ENCODE peak calls at places on chromosomes 5 and 9, in six cellular contexts. W is fibroblast of villous mesenchyme, M is GM13976, N is brain microvascular endothelial cell, T is IMR-90, I is neural crest cell. V is an unnamed sample.
A peak's percentile ranks its signal among the peaks of the same experiment; 100 is the strongest.

GRCh38 chr9:26112724-26113123 is 434.5 kb upstream of the TUSC1 start:
- DNase-seq in W (no peak), M (no peak), N (peak; percentile 7), T (peak; percentile 4), I (no peak), V (no peak)

GRCh38 chr5:173612948-173613347 is 3.5 kb downstream of the BOD1 start:
- DNase-seq in W (peak; percentile 70), M (no peak), N (no peak), T (peak; percentile 77), I (no peak), V (peak; percentile 62)

GRCh38 chr5:124103671-124104070 is 591.7 kb downstream of the CSNK1G3 start:
- DNase-seq in W (no peak), M (no peak), N (peak; percentile 5), T (peak; percentile 3), I (no peak), V (peak; percentile 72)

GRCh38 chr9:127183814-127184582 is 61.6 kb upstream of the ANGPTL2 start:
- DNase-seq in W (peak; percentile 94), M (peak; percentile 90), N (no peak), T (peak; percentile 88), I (no peak), V (peak; percentile 74)

GRCh38 chr9:2727966-2728613 is 10.8 kb downstream of the KCNV2 start:
- DNase-seq in W (peak; percentile 84), M (no peak), N (peak; percentile 68), T (peak; percentile 71), I (peak; percentile 18), V (peak; percentile 62)

GRCh38 chr9:136978073-136978864 is 965 bp downstream of the PTGDS start:
- DNase-seq in W (peak; percentile 82), M (peak; percentile 90), N (peak; percentile 38), T (peak; percentile 25), I (peak; percentile 64), V (peak; percentile 61)

GRCh38 chr5:135600141-135600570 is 21.4 kb upstream of the CXCL14 start:
- DNase-seq in W (no peak), M (no peak), N (no peak), T (no peak), I (no peak), V (no peak)

GRCh38 chr9:136538599-136539426 is 7.0 kb downstream of the NOTCH1 start:
- DNase-seq in W (no peak), M (peak; percentile 84), N (no peak), T (no peak), I (no peak), V (no peak)

GRCh38 chr5:9122528-9122927 is 423.3 kb downstream of the SEMA5A start:
- DNase-seq in W (no peak), M (no peak), N (no peak), T (no peak), I (no peak), V (no peak)

GRCh38 chr9:12775373-12775962 is 648 bp downstream of the LURAP1L start:
- DNase-seq in W (no peak), M (peak; percentile 8), N (peak; percentile 8), T (no peak), I (peak; percentile 14), V (no peak)

GRCh38 chr9:106438928-106439327 is 424.0 kb upstream of the ZNF462 start:
- DNase-seq in W (no peak), M (no peak), N (peak; percentile 0), T (no peak), I (no peak), V (no peak)

GRCh38 chr5:3200356-3200755 is 395.3 kb upstream of the IRX1 start:
- DNase-seq in W (no peak), M (no peak), N (no peak), T (no peak), I (no peak), V (no peak)

GRCh38 chr9:133111461-133112360 is 9.3 kb downstream of the RALGDS start:
- DNase-seq in W (no peak), M (no peak), N (no peak), T (no peak), I (no peak), V (no peak)

GRCh38 chr9:121782514-121783110 is 131.2 kb downstream of the DAB2IP start:
- DNase-seq in W (no peak), M (no peak), N (no peak), T (no peak), I (no peak), V (no peak)

GRCh38 chr9:70117835-70118319 is 74.2 kb downstream of the MAMDC2 start:
- DNase-seq in W (no peak), M (no peak), N (peak; percentile 75), T (peak; percentile 74), I (no peak), V (no peak)

GRCh38 chr5:32102254-32102653 is 71.9 kb downstream of the GOLPH3 start:
- DNase-seq in W (no peak), M (no peak), N (no peak), T (no peak), I (no peak), V (no peak)

GRCh38 chr9:124335320-124335707 is 77.6 kb downstream of the NEK6 start:
- DNase-seq in W (no peak), M (no peak), N (no peak), T (no peak), I (no peak), V (no peak)

GRCh38 chr9:98999152-98999525 is 55.4 kb downstream of the COL15A1 start:
- DNase-seq in W (no peak), M (no peak), N (no peak), T (no peak), I (no peak), V (no peak)

GRCh38 chr5:88889165-88890069 is 6.4 kb upstream of the MEF2C start:
- DNase-seq in W (peak; percentile 27), M (peak; percentile 59), N (no peak), T (peak; percentile 13), I (peak; percentile 33), V (no peak)

GRCh38 chr5:132176987-132177386 is 50.7 kb downstream of the P4HA2 start:
- DNase-seq in W (peak; percentile 6), M (peak; percentile 59), N (no peak), T (peak; percentile 20), I (no peak), V (no peak)
- TF ChIP-seq CTCF in W (peak; percentile 24), M (peak; percentile 18), N (peak; percentile 37), T (peak; percentile 38), I (no peak), V (peak; percentile 25)

GRCh38 chr9:97501177-97501971 is at the start of gene TMOD1:
- DNase-seq in W (peak; percentile 45), M (peak; percentile 97), N (no peak), T (peak; percentile 34), I (no peak), V (peak; percentile 71)
- TF ChIP-seq CTCF in W (no peak), M (peak; percentile 41), N (no peak), T (peak; percentile 18), I (no peak), V (no peak)

GRCh38 chr5:98794414-98795080 is 21.1 kb downstream of the RGMB start:
- DNase-seq in W (no peak), M (no peak), N (no peak), T (no peak), I (no peak), V (peak; percentile 37)
- TF ChIP-seq CTCF in W (no peak), M (no peak), N (no peak), T (no peak), I (no peak), V (no peak)

DNA sequence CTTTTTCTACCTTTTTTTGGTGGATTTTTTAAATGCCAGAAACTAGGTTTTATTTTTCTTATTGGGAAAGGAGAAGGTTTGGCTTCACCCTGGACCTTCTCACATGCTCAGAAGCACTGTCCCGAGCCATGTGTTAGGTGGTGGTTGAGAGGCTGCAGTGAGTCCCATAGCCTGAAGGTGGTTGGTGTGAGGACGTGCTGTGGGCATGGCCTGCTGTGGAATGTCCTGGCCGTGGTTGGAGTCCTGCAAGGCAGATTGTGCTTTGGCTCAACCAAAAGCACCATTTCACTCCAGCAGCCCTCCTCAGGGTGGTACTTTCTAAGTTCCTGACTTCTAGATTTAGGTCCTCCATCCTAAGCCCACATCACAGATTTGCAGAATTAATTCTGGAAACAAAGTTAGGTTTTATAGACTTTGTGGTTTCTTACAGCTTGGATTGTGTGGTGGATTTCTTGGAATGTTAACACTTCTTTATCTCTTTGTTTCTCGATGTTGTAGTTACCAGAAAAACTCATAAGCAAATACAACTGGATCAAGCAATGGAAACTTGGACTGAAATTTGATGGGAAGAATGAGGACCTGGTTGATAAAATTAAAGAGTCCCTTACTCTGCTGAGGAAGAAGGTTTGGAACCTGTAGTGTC is 22.6 kb downstream of the OTULIN start:
- DNase-seq in W (peak; percentile 54), M (no peak), N (no peak), T (no peak), I (no peak), V (no peak)
- TF ChIP-seq CTCF in W (peak; percentile 19), M (no peak), N (no peak), T (no peak), I (peak; percentile 14), V (no peak)

V was measured in foreskin fibroblast.